ENCODE peak calls at places on chromosomes 12 and 14, in four cellular contexts. One of them, this sample, is unnamed.

GRCh38 chr12:12048266-12048665 is 22.5 kb upstream of the BCL2L14 start:
- DNase-seq in nephron progenitor cell: no peak
- DNase-seq in body of pancreas: no peak
- DNase-seq in cardiac fibroblast: no peak
- DNase-seq in this sample: no peak

GRCh38 chr12:57461326-57461903 is 1.8 kb downstream of the GLI1 start:
- DNase-seq in nephron progenitor cell: peak; percentile 81
- DNase-seq in body of pancreas: no peak
- DNase-seq in cardiac fibroblast: peak; percentile 59
- DNase-seq in this sample: peak; percentile 50

GRCh38 chr14:24411468-24412454 is 13.0 kb downstream of the NYNRIN start:
- DNase-seq in nephron progenitor cell: no peak
- DNase-seq in body of pancreas: peak; percentile 42
- DNase-seq in cardiac fibroblast: peak; percentile 81
- DNase-seq in this sample: peak; percentile 52

GRCh38 chr12:82931349-82932116 is 244.8 kb downstream of the TMTC2 start:
- DNase-seq in nephron progenitor cell: no peak
- DNase-seq in body of pancreas: no peak
- DNase-seq in cardiac fibroblast: no peak
- DNase-seq in this sample: no peak

GRCh38 chr12:124814741-124815613 is 48.7 kb downstream of the SCARB1 start:
- DNase-seq in nephron progenitor cell: no peak
- DNase-seq in body of pancreas: peak; percentile 56
- DNase-seq in cardiac fibroblast: peak; percentile 14
- DNase-seq in this sample: no peak

GRCh38 chr14:67319142-67319541 is 40.5 kb downstream of the ATP6V1D start:
- DNase-seq in nephron progenitor cell: no peak
- DNase-seq in body of pancreas: no peak
- DNase-seq in cardiac fibroblast: peak; percentile 8
- DNase-seq in this sample: no peak

GRCh38 chr12:25017336-25017735 is 68.4 kb upstream of the BCAT1 start:
- DNase-seq in nephron progenitor cell: no peak
- DNase-seq in body of pancreas: no peak
- DNase-seq in cardiac fibroblast: no peak
- DNase-seq in this sample: no peak

GRCh38 chr14:94581127-94581999 is at the start of gene SERPINA5:
- DNase-seq in nephron progenitor cell: peak; percentile 69
- DNase-seq in body of pancreas: peak; percentile 86
- DNase-seq in cardiac fibroblast: peak; percentile 59
- DNase-seq in this sample: peak; percentile 5

GRCh38 chr12:41288188-41288811 is 100.2 kb downstream of the PDZRN4 start:
- DNase-seq in nephron progenitor cell: no peak
- DNase-seq in body of pancreas: no peak
- DNase-seq in cardiac fibroblast: no peak
- DNase-seq in this sample: no peak

GRCh38 chr12:117671734-117672133 is 297.1 kb downstream of the KSR2 start:
- DNase-seq in nephron progenitor cell: peak; percentile 72
- DNase-seq in body of pancreas: peak; percentile 20
- DNase-seq in cardiac fibroblast: no peak
- DNase-seq in this sample: peak; percentile 71

GRCh38 chr12:86134571-86134970 is 121.6 kb downstream of the MGAT4C start:
- DNase-seq in nephron progenitor cell: no peak
- DNase-seq in body of pancreas: no peak
- DNase-seq in cardiac fibroblast: peak; percentile 7
- DNase-seq in this sample: no peak

GRCh38 chr12:51744235-51744634 is 104.3 kb downstream of the FIGNL2 start:
- DNase-seq in nephron progenitor cell: no peak
- DNase-seq in body of pancreas: no peak
- DNase-seq in cardiac fibroblast: no peak
- DNase-seq in this sample: peak; percentile 9

GRCh38 chr14:53237488-53237887 is 84.4 kb upstream of the DDHD1 start:
- DNase-seq in nephron progenitor cell: no peak
- DNase-seq in body of pancreas: no peak
- DNase-seq in cardiac fibroblast: no peak
- DNase-seq in this sample: no peak

GRCh38 chr12:104604070-104604994 is 147.6 kb downstream of the CHST11 start:
- DNase-seq in nephron progenitor cell: no peak
- DNase-seq in body of pancreas: peak; percentile 76
- DNase-seq in cardiac fibroblast: peak; percentile 96
- DNase-seq in this sample: peak; percentile 52

GRCh38 chr12:68106160-68106559 is 53.4 kb downstream of the IFNG start:
- DNase-seq in nephron progenitor cell: no peak
- DNase-seq in body of pancreas: no peak
- DNase-seq in cardiac fibroblast: peak; percentile 31
- DNase-seq in this sample: no peak

GRCh38 chr12:64407342-64408223 is 3.4 kb downstream of the XPOT start:
- DNase-seq in nephron progenitor cell: no peak
- DNase-seq in body of pancreas: no peak
- DNase-seq in cardiac fibroblast: no peak
- DNase-seq in this sample: no peak

GRCh38 chr14:90508536-90509254 is 111.9 kb downstream of the CALM1 start:
- DNase-seq in nephron progenitor cell: no peak
- DNase-seq in body of pancreas: peak; percentile 71
- DNase-seq in cardiac fibroblast: no peak
- DNase-seq in this sample: no peak

GRCh38 chr12:124659003-124659402 is 91.6 kb upstream of the NCOR2 start:
- DNase-seq in nephron progenitor cell: no peak
- DNase-seq in body of pancreas: no peak
- DNase-seq in cardiac fibroblast: no peak
- DNase-seq in this sample: no peak

GRCh38 chr12:46268617-46269428 is at the start of gene SLC38A1:
- DNase-seq in nephron progenitor cell: peak; percentile 78
- DNase-seq in body of pancreas: peak; percentile 91
- DNase-seq in cardiac fibroblast: peak; percentile 69
- DNase-seq in this sample: peak; percentile 72

GRCh38 chr14:50139192-50139591 is 22.8 kb upstream of the VCPKMT start:
- DNase-seq in nephron progenitor cell: no peak
- DNase-seq in body of pancreas: no peak
- DNase-seq in cardiac fibroblast: peak; percentile 33
- DNase-seq in this sample: no peak

GRCh38 chr14:102610968-102611811 is 18.7 kb downstream of the RCOR1 start:
- DNase-seq in nephron progenitor cell: no peak
- DNase-seq in body of pancreas: no peak
- DNase-seq in cardiac fibroblast: peak; percentile 32
- DNase-seq in this sample: no peak

GRCh38 chr14:50396636-50397460 is at the start of gene CDKL1:
- DNase-seq in nephron progenitor cell: peak; percentile 79
- DNase-seq in body of pancreas: peak; percentile 73
- DNase-seq in cardiac fibroblast: peak; percentile 70
- DNase-seq in this sample: peak; percentile 70

GRCh38 chr14:60958146-60958545 is 22.7 kb downstream of the TRMT5 start:
- DNase-seq in nephron progenitor cell: no peak
- DNase-seq in body of pancreas: no peak
- DNase-seq in cardiac fibroblast: no peak
- DNase-seq in this sample: no peak

GRCh38 chr12:118842753-118843335 is 138.5 kb upstream of the SRRM4 start:
- DNase-seq in nephron progenitor cell: no peak
- DNase-seq in body of pancreas: no peak
- DNase-seq in cardiac fibroblast: no peak
- DNase-seq in this sample: no peak

GRCh38 chr14:104694475-104694950 is 5.1 kb downstream of the INF2 start:
- DNase-seq in nephron progenitor cell: no peak
- DNase-seq in body of pancreas: no peak
- DNase-seq in cardiac fibroblast: no peak
- DNase-seq in this sample: no peak

GRCh38 chr14:100428727-100429126 is 105.6 kb downstream of the SLC25A47 start:
- DNase-seq in nephron progenitor cell: no peak
- DNase-seq in body of pancreas: no peak
- DNase-seq in cardiac fibroblast: peak; percentile 61
- DNase-seq in this sample: no peak

GRCh38 chr14:51562816-51563215 is 88.9 kb upstream of the FRMD6 start:
- DNase-seq in nephron progenitor cell: no peak
- DNase-seq in body of pancreas: no peak
- DNase-seq in cardiac fibroblast: no peak
- DNase-seq in this sample: no peak

GRCh38 chr14:77043177-77043983 is 14.9 kb upstream of the IRF2BPL start:
- DNase-seq in nephron progenitor cell: no peak
- DNase-seq in body of pancreas: peak; percentile 62
- DNase-seq in cardiac fibroblast: peak; percentile 96
- DNase-seq in this sample: no peak

GRCh38 chr14:90281261-90281660 is 24.9 kb downstream of the PSMC1 start:
- DNase-seq in nephron progenitor cell: no peak
- DNase-seq in body of pancreas: no peak
- DNase-seq in cardiac fibroblast: peak; percentile 56
- DNase-seq in this sample: no peak

GRCh38 chr14:101359221-101360044 is 201.9 kb upstream of the DIO3 start:
- DNase-seq in nephron progenitor cell: no peak
- DNase-seq in body of pancreas: peak; percentile 49
- DNase-seq in cardiac fibroblast: no peak
- DNase-seq in this sample: no peak

GRCh38 chr14:94291906-94292525 is 1.1 kb downstream of the SERPINA10 start:
- DNase-seq in nephron progenitor cell: no peak
- DNase-seq in body of pancreas: no peak
- DNase-seq in cardiac fibroblast: no peak
- DNase-seq in this sample: no peak

GRCh38 chr12:69540606-69541386 is 44.5 kb upstream of the CCT2 start:
- DNase-seq in nephron progenitor cell: no peak
- DNase-seq in body of pancreas: no peak
- DNase-seq in cardiac fibroblast: peak; percentile 60
- DNase-seq in this sample: no peak

GRCh38 chr12:9779209-9779608 is 18.5 kb upstream of the CD69 start:
- DNase-seq in nephron progenitor cell: no peak
- DNase-seq in body of pancreas: no peak
- DNase-seq in cardiac fibroblast: no peak
- DNase-seq in this sample: no peak

GRCh38 chr12:112219195-112219594 is 93.8 kb downstream of the TRAFD1 start:
- DNase-seq in nephron progenitor cell: no peak
- DNase-seq in body of pancreas: no peak
- DNase-seq in cardiac fibroblast: peak; percentile 8
- DNase-seq in this sample: no peak

GRCh38 chr12:109946505-109946904 is 46.4 kb downstream of the TCHP start:
- DNase-seq in nephron progenitor cell: peak; percentile 33
- DNase-seq in body of pancreas: peak; percentile 70
- DNase-seq in cardiac fibroblast: peak; percentile 41
- DNase-seq in this sample: peak; percentile 62

GRCh38 chr14:105474478-105475268 is at the start of gene CRIP2:
- DNase-seq in nephron progenitor cell: peak; percentile 72
- DNase-seq in body of pancreas: no peak
- DNase-seq in cardiac fibroblast: peak; percentile 57
- DNase-seq in this sample: peak; percentile 68

GRCh38 chr14:22226381-22226780 is 362.6 kb downstream of the DAD1 start:
- DNase-seq in nephron progenitor cell: no peak
- DNase-seq in body of pancreas: no peak
- DNase-seq in cardiac fibroblast: no peak
- DNase-seq in this sample: no peak
- TF ChIP-seq CTCF in nephron progenitor cell: no peak
- TF ChIP-seq CTCF in body of pancreas: no peak
- TF ChIP-seq CTCF in cardiac fibroblast: no peak
- TF ChIP-seq CTCF in this sample: peak; percentile 18

DNA sequence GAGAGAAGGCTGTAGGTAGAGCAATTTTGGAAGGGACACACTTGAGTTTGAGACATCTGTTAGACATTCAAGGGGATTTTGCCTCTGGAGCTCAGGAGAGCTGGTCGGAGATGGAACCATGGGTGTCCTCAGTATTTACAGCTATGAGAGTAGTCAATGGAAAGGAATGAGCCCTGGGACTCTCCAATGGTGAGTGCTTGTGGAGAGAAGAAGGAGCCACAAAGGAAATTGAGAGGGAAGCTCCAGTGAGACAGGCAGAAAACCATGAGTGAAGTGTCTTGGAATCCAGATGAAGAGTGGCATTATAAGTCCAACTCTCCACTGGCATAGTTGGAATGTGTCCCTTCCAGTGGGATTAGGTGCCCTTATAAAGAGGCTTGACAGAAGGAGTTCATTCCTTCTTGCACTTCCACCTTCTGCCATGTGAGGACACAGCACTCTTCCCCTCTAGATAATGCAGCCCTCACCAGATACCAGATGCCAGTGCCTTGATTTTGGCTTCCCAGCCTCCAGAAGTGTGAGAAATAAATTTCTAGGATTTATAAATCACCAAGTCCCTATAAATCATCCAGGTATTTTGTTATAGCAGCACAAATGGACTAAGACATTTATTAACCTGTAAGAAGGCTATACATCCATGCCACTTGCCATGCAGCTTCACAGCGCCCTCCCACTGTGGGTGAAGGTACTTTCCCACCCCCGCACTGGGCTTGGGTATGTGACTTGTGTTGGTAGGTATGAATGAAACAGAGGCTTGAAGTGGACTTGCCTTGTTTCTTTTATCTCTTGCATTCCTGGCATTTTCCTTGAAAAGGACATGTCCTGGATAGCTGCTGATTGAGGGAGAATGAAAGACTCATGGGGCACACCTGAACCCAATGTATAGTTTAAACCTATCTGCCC is 27.3 kb downstream of the LLPH start:
- DNase-seq in nephron progenitor cell: no peak
- DNase-seq in body of pancreas: no peak
- DNase-seq in cardiac fibroblast: no peak
- DNase-seq in this sample: no peak
- TF ChIP-seq CTCF in nephron progenitor cell: no peak
- TF ChIP-seq CTCF in body of pancreas: no peak
- TF ChIP-seq CTCF in cardiac fibroblast: no peak
- TF ChIP-seq CTCF in this sample: no peak

GRCh38 chr12:59650594-59651229 is 54.9 kb downstream of the SLC16A7 start:
- DNase-seq in nephron progenitor cell: no peak
- DNase-seq in body of pancreas: peak; percentile 48
- DNase-seq in cardiac fibroblast: peak; percentile 36
- DNase-seq in this sample: no peak
- TF ChIP-seq CTCF in nephron progenitor cell: no peak
- TF ChIP-seq CTCF in body of pancreas: no peak
- TF ChIP-seq CTCF in cardiac fibroblast: peak; percentile 3
- TF ChIP-seq CTCF in this sample: no peak

GRCh38 chr12:6703631-6704030 is 3.0 kb upstream of the PIANP start:
- DNase-seq in nephron progenitor cell: peak; percentile 18
- DNase-seq in body of pancreas: no peak
- DNase-seq in cardiac fibroblast: no peak
- DNase-seq in this sample: no peak
- TF ChIP-seq CTCF in nephron progenitor cell: no peak
- TF ChIP-seq CTCF in body of pancreas: no peak
- TF ChIP-seq CTCF in cardiac fibroblast: no peak
- TF ChIP-seq CTCF in this sample: no peak